ENCODE peak calls at places on chromosome 4, in six cellular contexts. E is BJ, P is ascending aorta, A is neural progenitor cell, S is retinal pigment epithelial cell, H is RWPE1. L is an unnamed sample.

GRCh38 chr4:151604238-151604637 is 156.6 kb downstream of the GATB start:
- DNase-seq in E (no peak), P (no peak), A (no peak), S (no peak), H (peak), L (no peak)

GRCh38 chr4:100738388-100739165 is 220.8 kb upstream of the EMCN start:
- DNase-seq in E (peak), P (no peak), A (no peak), S (peak), H (peak), L (no peak)

GRCh38 chr4:127236875-127237274 is 395.9 kb upstream of the INTU start:
- DNase-seq in E (peak), P (no peak), A (no peak), S (no peak), H (no peak), L (no peak)

GRCh38 chr4:104915864-104916263 is 230.8 kb upstream of the TET2 start:
- DNase-seq in E (no peak), P (no peak), A (no peak), S (no peak), H (no peak), L (no peak)

GRCh38 chr4:153522800-153523089 is 56.6 kb downstream of the TMEM131L start:
- DNase-seq in E (no peak), P (no peak), A (no peak), S (no peak), H (no peak), L (no peak)

GRCh38 chr4:173417833-173418232 is 18.9 kb upstream of the SCRG1 start:
- DNase-seq in E (no peak), P (no peak), A (no peak), S (no peak), H (no peak), L (no peak)

GRCh38 chr4:173525118-173526033 is 4.7 kb downstream of the HAND2 start:
- DNase-seq in E (no peak), P (no peak), A (peak), S (no peak), H (no peak), L (no peak)

GRCh38 chr4:119529788-119530187 is 98.8 kb downstream of the PDE5A start:
- DNase-seq in E (no peak), P (no peak), A (no peak), S (no peak), H (no peak), L (no peak)

GRCh38 chr4:84547211-84547610 is 35.7 kb upstream of the CDS1 start:
- DNase-seq in E (no peak), P (no peak), A (no peak), S (no peak), H (no peak), L (no peak)

GRCh38 chr4:16224669-16225068 is 1.6 kb downstream of the TAPT1 start:
- DNase-seq in E (no peak), P (no peak), A (no peak), S (no peak), H (no peak), L (no peak)
- TF ChIP-seq CTCF in E (no peak), P (no peak), A (no peak), S (no peak), H (no peak), L (no peak)

GRCh38 chr4:44235897-44236296 is 212.7 kb downstream of the KCTD8 start:
- DNase-seq in E (no peak), P (no peak), A (no peak), S (no peak), H (no peak), L (no peak)
- TF ChIP-seq CTCF in E (no peak), P (no peak), A (no peak), S (no peak), H (no peak), L (no peak)

DNA sequence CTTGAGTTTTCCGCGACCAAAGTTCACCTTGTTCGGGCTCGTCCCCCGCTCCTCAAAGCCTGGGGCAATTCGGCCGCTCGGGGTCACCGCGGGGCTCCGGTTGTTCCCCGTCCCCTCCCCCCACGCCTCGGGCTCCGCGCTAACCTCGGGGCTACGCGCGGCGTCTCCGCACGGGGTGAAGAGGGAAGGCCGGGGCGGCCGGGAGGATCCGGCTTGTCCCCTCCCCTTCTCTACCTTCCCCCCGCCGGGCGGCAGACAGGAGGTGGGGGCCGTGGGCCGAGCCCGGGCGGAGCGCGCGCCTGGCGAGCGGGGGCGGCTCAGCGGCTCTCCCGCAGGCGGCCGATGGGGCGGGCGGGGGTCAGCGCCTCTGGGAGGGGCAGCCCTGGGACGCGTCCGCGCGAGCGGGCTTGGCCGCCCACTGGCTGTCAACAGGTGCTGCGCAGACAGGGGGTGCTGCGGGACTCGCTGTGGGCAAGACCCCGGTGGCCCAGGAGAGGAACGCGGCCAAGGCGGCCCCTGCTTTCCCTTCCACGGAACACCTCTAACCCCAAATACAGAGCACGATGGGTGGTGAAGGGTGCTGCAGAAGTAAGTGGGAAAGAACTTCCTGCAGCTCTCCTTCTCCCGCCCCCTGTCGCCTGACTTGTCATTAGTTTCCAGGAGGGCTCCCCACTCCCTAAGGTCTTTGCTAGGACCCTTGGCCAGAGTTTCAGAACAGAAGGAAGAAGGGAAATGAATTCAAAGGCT is at the start of gene PDGFC:
- DNase-seq in E (no peak), P (peak), A (peak), S (no peak), H (peak), L (peak)
- TF ChIP-seq CTCF in E (peak), P (peak), A (peak), S (peak), H (peak), L (no peak)

GRCh38 chr4:48554606-48555005 is 64.6 kb downstream of the ZAR1 start:
- DNase-seq in E (no peak), P (no peak), A (peak), S (no peak), H (no peak), L (no peak)

GRCh38 chr4:48556268-48556667 is 66.2 kb downstream of the ZAR1 start:
- DNase-seq in E (no peak), P (no peak), A (no peak), S (no peak), H (no peak), L (no peak)

GRCh38 chr4:48558026-48558425 is 68.0 kb downstream of the ZAR1 start:
- DNase-seq in E (no peak), P (no peak), A (no peak), S (no peak), H (no peak), L (no peak)

GRCh38 chr4:48553720-48554119 is 63.7 kb downstream of the ZAR1 start:
- DNase-seq in E (no peak), P (no peak), A (no peak), S (no peak), H (no peak), L (no peak)

DNA sequence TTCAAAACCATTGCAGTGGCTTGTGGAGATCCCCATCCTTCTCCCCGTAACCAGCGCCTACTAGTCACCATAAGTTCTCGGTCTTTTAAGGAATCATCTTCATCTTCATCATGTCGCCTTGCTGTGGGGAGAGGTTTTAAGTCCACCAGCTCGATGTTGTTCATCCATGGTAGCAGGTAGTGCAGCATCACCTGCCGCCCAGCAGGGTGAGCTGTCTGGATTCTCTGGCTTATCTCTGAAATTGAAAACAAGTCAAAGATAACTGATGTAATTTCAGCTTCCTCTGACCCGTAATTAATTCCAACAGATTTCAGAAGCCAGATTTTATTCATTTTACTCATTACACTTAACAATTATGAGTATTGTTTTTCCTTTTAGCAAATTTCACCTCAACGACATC is 67.4 kb downstream of the ZAR1 start:
- DNase-seq in E (no peak), P (no peak), A (no peak), S (no peak), H (peak), L (no peak)
- TF ChIP-seq CTCF in E (peak), P (no peak), A (peak), S (peak), H (peak), L (no peak)

GRCh38 chr4:74370912-74371311 is 6.0 kb downstream of the EREG start:
- DNase-seq in E (no peak), P (no peak), A (peak), S (no peak), H (peak), L (no peak)
- TF ChIP-seq CTCF in E (peak), P (no peak), A (peak), S (peak), H (peak), L (no peak)

DNA sequence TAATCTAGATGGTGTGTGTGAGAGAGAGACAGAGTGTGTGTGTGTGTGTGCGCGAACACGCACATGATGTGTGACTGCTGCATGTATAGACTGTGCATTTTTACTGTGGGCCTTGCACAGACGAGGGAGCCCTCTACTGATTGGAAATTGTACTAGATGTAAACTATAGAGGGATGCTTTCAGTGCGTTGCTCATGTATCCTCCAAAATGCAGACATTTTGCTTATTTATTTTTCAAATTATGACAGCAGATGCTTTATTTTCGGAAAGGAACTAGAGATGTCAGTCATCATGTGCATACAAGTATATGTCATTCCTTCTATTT is 168.4 kb upstream of the GK2 start:
- DNase-seq in E (no peak), P (no peak), A (peak), S (peak), H (peak), L (no peak)
- TF ChIP-seq CTCF in E (peak), P (no peak), A (peak), S (peak), H (peak), L (no peak)

GRCh38 chr4:16270654-16271328 is 44.5 kb upstream of the TAPT1 start:
- DNase-seq in E (no peak), P (no peak), A (peak), S (no peak), H (no peak), L (no peak)
- TF ChIP-seq CTCF in E (no peak), P (no peak), A (peak), S (peak), H (no peak), L (no peak)

L was measured in omental fat pad.